ENCODE peak calls at places on chromosomes 16 and 17, in ten cellular contexts. R is body of pancreas; K is H54; I is stimulated activated CD4-positive, alpha-beta T cell treated with anti-CD3 and anti-CD28 coated beads, TNF-alpha, amount 100 ng/mL, for 24 hours; V is lower leg skin; O is HEK293T; E is activated naive CD4-positive, alpha-beta T cell treated with anti-CD3 and anti-CD28 coated beads, Interleukin-2, amount 50 U/mL, for 72 hours; J is activated effector memory CD4-positive, alpha-beta T cell treated with anti-CD3 and anti-CD28 coated beads, Interleukin-2, amount 50 U/mL, for 16 hours; L is progenitor cell of endocrine pancreas; T is ACHN. S is an unnamed sample.

GRCh38 chr16:1651055-1651454 is 27.0 kb upstream of the JPT2 start:
- DNase-seq in O (no peak), I (no peak), J (no peak), R (no peak), E (no peak), L (no peak), V (no peak), K (no peak), T (no peak), S (no peak)

GRCh38 chr16:67946966-67947558 is 3.1 kb upstream of the LCAT start:
- DNase-seq in I (no peak), J (no peak), E (no peak), L (no peak), R (peak; percentile 14), K (no peak), O (no peak), T (no peak), V (no peak), S (no peak)

GRCh38 chr17:65690626-65691310 is 129.3 kb upstream of the AXIN2 start:
- DNase-seq in O (no peak), L (no peak), R (no peak), V (no peak), T (no peak), I (no peak), J (no peak), K (no peak), E (no peak), S (no peak)

GRCh38 chr17:59754547-59754946 is 47.1 kb downstream of the VMP1 start:
- DNase-seq in V (no peak), E (no peak), R (no peak), K (no peak), O (no peak), I (no peak), T (peak; percentile 96), J (no peak), L (no peak), S (no peak)

GRCh38 chr16:85898521-85899442 is at the start of gene IRF8:
- DNase-seq in E (peak; percentile 94), J (peak; percentile 84), L (peak; percentile 60), R (peak; percentile 69), I (peak; percentile 88), V (peak; percentile 88), K (no peak), O (peak; percentile 87), T (no peak), S (peak; percentile 89)

GRCh38 chr17:49753959-49754391 is 10.0 kb downstream of the FAM117A start:
- DNase-seq in I (no peak), O (no peak), K (no peak), R (peak; percentile 80), J (peak; percentile 55), E (no peak), L (no peak), V (peak; percentile 84), T (no peak), S (no peak)

GRCh38 chr17:76166168-76166567 is 25.1 kb upstream of the FOXJ1 start:
- DNase-seq in V (peak; percentile 53), L (no peak), E (no peak), R (no peak), I (no peak), T (no peak), O (no peak), J (no peak), K (no peak), S (no peak)

GRCh38 chr17:42288985-42289862 is 926 bp downstream of the STAT5A start:
- DNase-seq in K (no peak), T (no peak), L (no peak), I (peak; percentile 63), R (peak; percentile 67), J (peak; percentile 86), E (peak; percentile 51), V (peak; percentile 90), O (no peak), S (peak; percentile 64)

GRCh38 chr16:57594531-57595031 is 33.8 kb upstream of the ADGRG1 start:
- DNase-seq in V (peak; percentile 37), R (no peak), K (no peak), T (no peak), O (no peak), L (no peak), J (peak; percentile 47), I (no peak), E (no peak), S (peak; percentile 30)

GRCh38 chr16:81718637-81719036 is 60.5 kb upstream of the PLCG2 start:
- DNase-seq in V (no peak), J (no peak), R (no peak), O (no peak), L (no peak), E (no peak), K (no peak), I (no peak), T (no peak), S (no peak)

GRCh38 chr17:37605813-37606505 is 3.3 kb downstream of the SYNRG start:
- DNase-seq in V (no peak), K (no peak), E (peak; percentile 14), L (no peak), J (peak; percentile 68), O (no peak), T (no peak), R (no peak), I (no peak), S (no peak)

GRCh38 chr16:84761448-84762368 is 58.1 kb upstream of the CRISPLD2 start:
- DNase-seq in I (no peak), E (no peak), J (no peak), K (no peak), T (no peak), R (no peak), V (peak; percentile 75), O (no peak), L (no peak), S (peak; percentile 67)

GRCh38 chr16:70163596-70163995 is 10.0 kb upstream of the CLEC18C start:
- DNase-seq in O (no peak), L (no peak), V (no peak), T (no peak), I (no peak), K (no peak), J (no peak), E (no peak), R (no peak), S (peak; percentile 45)

GRCh38 chr16:57446530-57447141 is 549 bp downstream of the CIAPIN1 start:
- DNase-seq in R (peak; percentile 40), T (peak; percentile 26), V (peak; percentile 88), O (peak; percentile 43), I (peak; percentile 21), J (no peak), E (peak; percentile 25), L (no peak), K (peak; percentile 33), S (peak; percentile 58)

GRCh38 chr17:41812176-41813038 is at the start of gene FKBP10:
- DNase-seq in K (peak; percentile 92), O (peak; percentile 86), L (peak; percentile 67), T (peak; percentile 89), J (peak; percentile 72), V (peak; percentile 91), I (peak; percentile 26), R (peak; percentile 66), E (peak; percentile 41), S (no peak)

GRCh38 chr17:43211480-43212402 is at the start of gene TMEM106A:
- DNase-seq in E (peak; percentile 74), I (peak; percentile 73), T (peak; percentile 85), J (peak; percentile 90), R (peak; percentile 89), V (peak; percentile 95), O (no peak), L (peak; percentile 32), K (peak; percentile 86), S (peak; percentile 68)

GRCh38 chr16:50198802-50199410 is 45.8 kb downstream of the TENT4B start:
- DNase-seq in I (no peak), O (no peak), K (no peak), E (no peak), L (no peak), R (no peak), T (no peak), J (no peak), V (no peak), S (no peak)

GRCh38 chr16:66300037-66300436 is 66.5 kb upstream of the CDH5 start:
- DNase-seq in E (no peak), O (no peak), K (no peak), L (no peak), R (no peak), J (no peak), V (peak; percentile 63), T (no peak), I (no peak), S (peak; percentile 15)

GRCh38 chr17:38910325-38910724 is 15.1 kb upstream of the LASP1NB start:
- DNase-seq in T (no peak), E (no peak), V (peak; percentile 23), K (no peak), R (no peak), I (no peak), J (peak; percentile 19), O (no peak), L (no peak), S (peak; percentile 22)

S was measured in left lobe of liver.